ENCODE peak calls at places on chromosomes 13 and 19, in six cellular contexts. One of them, this sample, is unnamed. For H3K4me1, the result is how much of the 10 kb centered on the place peaks cover.

GRCh38 chr19:12202250-12202649 is 39.4 kb downstream of the ZNF136 start:
- DNase-seq in testis: peak
- DNase-seq in thyroid gland: peak
- DNase-seq in IMR-90: no peak
- DNase-seq in prostate gland: peak
- DNase-seq in body of pancreas: peak
- DNase-seq in this sample: peak

GRCh38 chr19:55240713-55241020 is 12.1 kb upstream of the TMEM86B start:
- DNase-seq in prostate gland: no peak
- DNase-seq in testis: no peak
- DNase-seq in IMR-90: no peak
- DNase-seq in thyroid gland: no peak
- DNase-seq in body of pancreas: no peak
- DNase-seq in this sample: no peak

GRCh38 chr19:44635581-44636438 is 7.9 kb upstream of the PVR start:
- DNase-seq in prostate gland: no peak
- DNase-seq in thyroid gland: no peak
- DNase-seq in IMR-90: peak
- DNase-seq in body of pancreas: no peak
- DNase-seq in testis: no peak
- DNase-seq in this sample: no peak

GRCh38 chr19:34150558-34150957 is 21.7 kb upstream of the LSM14A start:
- DNase-seq in IMR-90: no peak
- DNase-seq in body of pancreas: no peak
- DNase-seq in thyroid gland: no peak
- DNase-seq in prostate gland: no peak
- DNase-seq in testis: no peak
- DNase-seq in this sample: no peak

GRCh38 chr19:45076029-45076850 is at the start of gene ZNF296:
- DNase-seq in thyroid gland: peak
- DNase-seq in testis: peak
- DNase-seq in IMR-90: no peak
- DNase-seq in body of pancreas: peak
- DNase-seq in prostate gland: peak
- DNase-seq in this sample: peak

GRCh38 chr13:114272977-114273376 is 8.4 kb upstream of the UPF3A start:
- DNase-seq in prostate gland: no peak
- DNase-seq in testis: no peak
- DNase-seq in IMR-90: no peak
- DNase-seq in thyroid gland: no peak
- DNase-seq in body of pancreas: no peak
- DNase-seq in this sample: no peak

GRCh38 chr19:49106648-49107135 is 7.5 kb upstream of the LIN7B start:
- DNase-seq in testis: peak
- DNase-seq in thyroid gland: peak
- DNase-seq in body of pancreas: peak
- DNase-seq in IMR-90: peak
- DNase-seq in prostate gland: no peak
- DNase-seq in this sample: peak

GRCh38 chr13:34349091-34349722 is 531.3 kb downstream of the RFC3 start:
- DNase-seq in body of pancreas: peak
- DNase-seq in IMR-90: peak
- DNase-seq in thyroid gland: peak
- DNase-seq in testis: peak
- DNase-seq in prostate gland: no peak
- DNase-seq in this sample: peak

GRCh38 chr19:49581007-49581508 is at the start of gene PRRG2:
- DNase-seq in prostate gland: peak
- DNase-seq in body of pancreas: peak
- DNase-seq in testis: no peak
- DNase-seq in thyroid gland: peak
- DNase-seq in IMR-90: no peak
- DNase-seq in this sample: no peak

GRCh38 chr13:31437975-31438374 is 238.2 kb downstream of the B3GLCT start:
- DNase-seq in body of pancreas: no peak
- DNase-seq in testis: no peak
- DNase-seq in prostate gland: no peak
- DNase-seq in thyroid gland: no peak
- DNase-seq in IMR-90: no peak
- DNase-seq in this sample: no peak

GRCh38 chr19:35048911-35049411 is 7.4 kb downstream of the HPN start:
- DNase-seq in testis: no peak
- DNase-seq in prostate gland: peak
- DNase-seq in IMR-90: no peak
- DNase-seq in thyroid gland: peak
- DNase-seq in body of pancreas: peak
- DNase-seq in this sample: no peak

GRCh38 chr19:1767464-1767933 is 14.2 kb downstream of the ONECUT3 start:
- DNase-seq in testis: peak
- DNase-seq in thyroid gland: peak
- DNase-seq in body of pancreas: peak
- DNase-seq in prostate gland: no peak
- DNase-seq in IMR-90: no peak
- DNase-seq in this sample: peak

GRCh38 chr19:5452594-5453565 is 2.3 kb upstream of the ZNRF4 start:
- DNase-seq in body of pancreas: no peak
- DNase-seq in thyroid gland: no peak
- DNase-seq in IMR-90: peak
- DNase-seq in testis: peak
- DNase-seq in prostate gland: no peak
- DNase-seq in this sample: no peak

GRCh38 chr13:54361460-54361859 is 1332.8 kb downstream of the OLFM4 start:
- DNase-seq in testis: no peak
- DNase-seq in IMR-90: no peak
- DNase-seq in thyroid gland: no peak
- DNase-seq in body of pancreas: no peak
- DNase-seq in prostate gland: no peak
- DNase-seq in this sample: no peak

GRCh38 chr13:94602467-94602866 is 810 bp downstream of the GPR180 start:
- DNase-seq in testis: no peak
- DNase-seq in prostate gland: no peak
- DNase-seq in body of pancreas: no peak
- DNase-seq in thyroid gland: no peak
- DNase-seq in IMR-90: no peak
- DNase-seq in this sample: no peak

GRCh38 chr19:18122860-18123795 is 25.6 kb downstream of the MAST3 start:
- DNase-seq in prostate gland: no peak
- DNase-seq in thyroid gland: no peak
- DNase-seq in testis: no peak
- DNase-seq in body of pancreas: no peak
- DNase-seq in IMR-90: no peak
- DNase-seq in this sample: no peak

GRCh38 chr19:17703823-17704463 is 15.3 kb upstream of the MAP1S start:
- DNase-seq in thyroid gland: no peak
- DNase-seq in body of pancreas: peak
- DNase-seq in IMR-90: peak
- DNase-seq in prostate gland: no peak
- DNase-seq in testis: peak
- DNase-seq in this sample: peak

DNA sequence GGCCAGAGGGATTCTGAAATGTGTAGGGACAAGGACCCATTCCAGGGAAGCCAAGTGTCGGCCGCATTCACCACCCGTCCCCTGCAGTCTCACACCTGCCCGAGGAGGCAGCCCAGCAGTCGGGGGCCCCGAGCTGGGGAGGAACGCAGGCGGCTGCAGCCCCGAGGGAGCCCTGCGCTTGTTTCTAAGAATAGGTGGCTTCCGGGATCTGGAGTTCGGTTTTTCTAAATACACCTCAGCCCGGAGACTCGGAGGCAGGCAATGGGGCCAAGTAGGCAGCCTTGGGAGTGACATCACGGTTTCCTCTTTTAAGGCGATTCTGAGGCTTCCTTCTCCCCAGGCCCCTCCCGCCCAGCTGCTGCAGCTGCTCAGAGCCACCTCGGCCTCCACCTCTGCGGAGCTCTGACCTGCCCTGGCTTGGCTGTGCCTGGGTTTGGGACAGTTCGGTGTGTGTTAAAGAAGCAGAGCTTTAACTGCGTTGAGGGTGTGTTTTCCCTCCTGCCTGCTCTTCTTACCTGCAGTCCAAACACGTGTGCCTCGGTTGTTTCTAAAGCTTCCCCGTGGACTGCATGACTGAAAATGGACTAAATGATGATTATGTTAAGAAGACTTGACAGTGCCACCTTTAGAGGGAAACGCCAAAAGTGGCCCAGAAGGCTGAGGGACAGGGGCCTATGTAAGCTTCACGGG is 80.5 kb downstream of the COL4A2 start:
- DNase-seq in thyroid gland: peak
- DNase-seq in IMR-90: peak
- DNase-seq in body of pancreas: no peak
- DNase-seq in testis: peak
- DNase-seq in prostate gland: peak
- DNase-seq in this sample: no peak
- H3K27ac ChIP-seq in thyroid gland: peak
- H3K27ac ChIP-seq in IMR-90: peak
- H3K27ac ChIP-seq in body of pancreas: peak
- H3K27ac ChIP-seq in testis: peak
- H3K27ac ChIP-seq in prostate gland: peak
- H3K27ac ChIP-seq in this sample: peak

GRCh38 chr13:86559915-86560314 is 760.7 kb upstream of the SLITRK6 start:
- DNase-seq in thyroid gland: no peak
- DNase-seq in testis: no peak
- DNase-seq in prostate gland: no peak
- DNase-seq in body of pancreas: no peak
- DNase-seq in IMR-90: no peak
- DNase-seq in this sample: no peak

GRCh38 chr13:86554066-86554465 is 754.8 kb upstream of the SLITRK6 start:
- DNase-seq in body of pancreas: no peak
- DNase-seq in testis: no peak
- DNase-seq in IMR-90: no peak
- DNase-seq in prostate gland: no peak
- DNase-seq in thyroid gland: no peak
- DNase-seq in this sample: no peak
- TF ChIP-seq POLR2A in body of pancreas: no peak
- TF ChIP-seq POLR2A in testis: no peak
- TF ChIP-seq POLR2A in IMR-90: no peak
- TF ChIP-seq POLR2A in prostate gland: no peak
- TF ChIP-seq POLR2A in thyroid gland: no peak
- TF ChIP-seq POLR2A in this sample: no peak

GRCh38 chr19:16339361-16339725 is 14.7 kb downstream of the KLF2 start:
- DNase-seq in IMR-90: no peak
- DNase-seq in testis: no peak
- DNase-seq in thyroid gland: no peak
- DNase-seq in body of pancreas: no peak
- DNase-seq in prostate gland: no peak
- DNase-seq in this sample: no peak

GRCh38 chr19:16337809-16338469 is 13.3 kb downstream of the KLF2 start:
- DNase-seq in testis: no peak
- DNase-seq in IMR-90: no peak
- DNase-seq in body of pancreas: no peak
- DNase-seq in thyroid gland: no peak
- DNase-seq in prostate gland: no peak
- DNase-seq in this sample: no peak

GRCh38 chr19:16340092-16340491 is 15.5 kb downstream of the KLF2 start:
- DNase-seq in testis: no peak
- DNase-seq in prostate gland: no peak
- DNase-seq in thyroid gland: no peak
- DNase-seq in body of pancreas: no peak
- DNase-seq in IMR-90: peak
- DNase-seq in this sample: no peak

GRCh38 chr19:16340654-16341053 is 16.0 kb downstream of the KLF2 start:
- DNase-seq in thyroid gland: no peak
- DNase-seq in IMR-90: no peak
- DNase-seq in testis: no peak
- DNase-seq in prostate gland: no peak
- DNase-seq in body of pancreas: no peak
- DNase-seq in this sample: no peak

GRCh38 chr19:16338470-16339360 is 14.1 kb downstream of the KLF2 start:
- DNase-seq in thyroid gland: no peak
- DNase-seq in body of pancreas: no peak
- DNase-seq in testis: peak
- DNase-seq in IMR-90: peak
- DNase-seq in prostate gland: no peak
- DNase-seq in this sample: peak
- H3K4me1 ChIP-seq in thyroid gland: under half
- H3K4me1 ChIP-seq in body of pancreas: under half
- H3K4me1 ChIP-seq in testis: under half
- H3K4me1 ChIP-seq in IMR-90: under half
- H3K4me1 ChIP-seq in prostate gland: under half
- H3K4me1 ChIP-seq in this sample: under half

GRCh38 chr13:44364601-44365000 is 9.0 kb upstream of the SERP2 start:
- DNase-seq in prostate gland: no peak
- DNase-seq in body of pancreas: no peak
- DNase-seq in thyroid gland: no peak
- DNase-seq in testis: no peak
- DNase-seq in IMR-90: peak
- DNase-seq in this sample: no peak
- H3K27ac ChIP-seq in prostate gland: no peak
- H3K27ac ChIP-seq in body of pancreas: no peak
- H3K27ac ChIP-seq in thyroid gland: no peak
- H3K27ac ChIP-seq in testis: no peak
- H3K27ac ChIP-seq in IMR-90: no peak
- H3K27ac ChIP-seq in this sample: no peak

DNA sequence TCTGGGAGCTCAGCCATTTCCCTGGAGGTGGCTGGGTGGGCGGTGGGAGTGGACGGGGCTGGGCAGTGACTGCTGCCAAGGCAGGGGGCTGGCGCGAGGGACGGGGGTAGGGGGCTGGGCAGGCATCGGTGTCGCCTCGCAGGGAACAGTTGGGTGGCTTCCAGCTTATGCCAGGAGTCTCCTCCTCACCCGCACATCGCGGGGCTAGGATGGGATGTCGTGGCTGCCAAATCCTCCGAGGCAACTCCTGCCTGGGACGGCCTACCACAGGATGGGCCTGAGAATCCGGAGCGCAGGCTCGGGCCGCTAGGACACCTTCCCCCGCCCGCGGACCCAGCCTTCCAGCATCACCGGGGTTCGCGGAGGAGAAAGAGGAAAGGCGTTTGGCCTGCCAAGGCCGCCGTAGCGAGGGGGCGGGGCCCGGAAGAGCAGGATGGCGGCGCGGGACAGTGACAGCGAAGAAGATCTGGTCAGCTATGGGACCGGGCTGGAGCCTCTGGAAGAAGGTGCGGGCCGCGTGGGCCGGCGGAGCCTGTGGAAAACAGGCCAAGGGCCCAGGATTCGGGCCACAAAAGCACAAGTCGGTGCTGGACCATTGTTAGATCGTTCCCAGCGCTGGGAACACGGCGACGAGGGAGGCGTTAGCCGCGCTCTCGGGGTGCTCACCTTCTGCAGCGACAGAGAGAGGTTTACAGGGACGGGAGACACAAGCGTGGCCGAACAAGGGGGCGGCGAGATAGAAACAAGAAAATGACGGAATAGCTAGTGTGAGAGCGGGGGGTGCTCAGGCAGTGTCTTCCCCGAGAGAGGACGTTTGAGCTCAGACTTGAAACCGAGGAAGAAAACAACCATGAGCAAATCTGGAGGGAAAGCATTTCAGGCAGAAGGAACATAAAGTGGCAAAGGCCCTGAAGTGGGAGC is at the start of gene GPATCH1:
- DNase-seq in testis: peak
- DNase-seq in body of pancreas: peak
- DNase-seq in thyroid gland: peak
- DNase-seq in prostate gland: peak
- DNase-seq in IMR-90: peak
- DNase-seq in this sample: peak
- TF ChIP-seq POLR2A in testis: no peak
- TF ChIP-seq POLR2A in body of pancreas: peak
- TF ChIP-seq POLR2A in thyroid gland: no peak
- TF ChIP-seq POLR2A in prostate gland: peak
- TF ChIP-seq POLR2A in IMR-90: no peak
- TF ChIP-seq POLR2A in this sample: peak

GRCh38 chr13:62887046-62887445 is 1471.4 kb upstream of the PCDH20 start:
- DNase-seq in prostate gland: no peak
- DNase-seq in testis: no peak
- DNase-seq in thyroid gland: no peak
- DNase-seq in body of pancreas: no peak
- DNase-seq in IMR-90: no peak
- DNase-seq in this sample: no peak
- H3K4me1 ChIP-seq in prostate gland: under half
- H3K4me1 ChIP-seq in testis: under half
- H3K4me1 ChIP-seq in thyroid gland: under half
- H3K4me1 ChIP-seq in body of pancreas: under half
- H3K4me1 ChIP-seq in IMR-90: under half
- H3K4me1 ChIP-seq in this sample: under half